ENCODE peak calls at places on chromosomes 6 and 20, in six cellular contexts. A is NCI-H345, R is EL, U is ovary, X is NCI-H1092, C is adrenal gland. F is an unnamed sample.

GRCh38 chr6:74574794-74575193 is 631.1 kb downstream of the COL12A1 start:
- DNase-seq in U (no peak), R (peak), A (no peak), X (no peak), C (no peak), F (peak)

GRCh38 chr6:46513533-46513932 is 22.3 kb upstream of the RCAN2 start:
- DNase-seq in A (no peak), U (no peak), C (no peak), R (no peak), X (no peak), F (no peak)

GRCh38 chr20:19735446-19735845 is 22.6 kb upstream of the RIN2 start:
- DNase-seq in C (peak), A (no peak), R (peak), X (peak), U (peak), F (peak)

GRCh38 chr6:80622641-80623040 is 516.2 kb downstream of the BCKDHB start:
- DNase-seq in R (no peak), U (no peak), X (no peak), C (no peak), A (no peak), F (no peak)

GRCh38 chr6:28724395-28724794 is 198.7 kb downstream of the GPX5 start:
- DNase-seq in R (no peak), U (no peak), X (no peak), C (no peak), A (no peak), F (no peak)

GRCh38 chr20:8361008-8361652 is 229.1 kb downstream of the PLCB1 start:
- DNase-seq in U (no peak), C (peak), R (peak), A (no peak), X (no peak), F (peak)

GRCh38 chr6:95365454-95365853 is 211.9 kb upstream of the MANEA start:
- DNase-seq in A (no peak), X (no peak), U (no peak), R (no peak), C (no peak), F (no peak)

GRCh38 chr6:16922282-16922681 is 161.0 kb upstream of the ATXN1 start:
- DNase-seq in R (no peak), C (no peak), A (no peak), U (no peak), X (no peak), F (no peak)

GRCh38 chr6:42150254-42150653 is 7.8 kb upstream of the C6orf132 start:
- DNase-seq in X (no peak), R (no peak), C (no peak), U (no peak), A (no peak), F (no peak)

GRCh38 chr20:35523298-35523888 is 6.1 kb downstream of the C20orf173 start:
- DNase-seq in R (peak), U (no peak), X (no peak), A (no peak), C (no peak), F (peak)

GRCh38 chr20:2103454-2104153 is 2.0 kb downstream of the STK35 start:
- DNase-seq in C (no peak), U (no peak), A (no peak), X (no peak), R (no peak), F (no peak)

GRCh38 chr20:64112691-64113443 is 5.5 kb upstream of the NPBWR2 start:
- DNase-seq in U (peak), X (no peak), C (peak), R (no peak), A (no peak), F (no peak)

GRCh38 chr20:35312348-35312747 is 20.1 kb upstream of the FAM83C start:
- DNase-seq in A (no peak), X (no peak), U (no peak), R (peak), C (no peak), F (peak)

GRCh38 chr6:141598487-141598886 is 534.2 kb upstream of the GJE1 start:
- DNase-seq in X (no peak), U (no peak), A (no peak), C (no peak), R (peak), F (peak)

GRCh38 chr6:131867744-131868143 is 59.9 kb downstream of the ENPP1 start:
- DNase-seq in U (no peak), C (no peak), X (no peak), R (peak), A (no peak), F (no peak)

GRCh38 chr6:157644043-157644810 is 178.8 kb upstream of the SNX9 start:
- DNase-seq in R (peak), U (no peak), A (no peak), X (no peak), C (no peak), F (peak)

GRCh38 chr6:53325785-53326184 is 23.0 kb downstream of the ELOVL5 start:
- DNase-seq in R (peak), A (no peak), X (no peak), U (no peak), C (no peak), F (no peak)

GRCh38 chr6:36873612-36874011 is 991 bp downstream of the PPIL1 start:
- DNase-seq in C (no peak), X (no peak), A (no peak), U (no peak), R (no peak), F (peak)

GRCh38 chr6:162203287-162203686 is 524.3 kb downstream of the PRKN start:
- DNase-seq in C (peak), A (no peak), X (peak), R (no peak), U (no peak), F (no peak)

GRCh38 chr20:62412194-62413024 is 5.3 kb upstream of the CABLES2 start:
- DNase-seq in X (no peak), C (no peak), R (no peak), U (no peak), A (peak), F (no peak)

GRCh38 chr20:53785320-53785719 is 191.7 kb upstream of the ZNF217 start:
- DNase-seq in C (no peak), X (no peak), U (no peak), A (no peak), R (no peak), F (no peak)

F was measured in ELR.